ENCODE peak calls at places on chromosomes 11 and 22, in four cellular contexts. One of them, this sample, is unnamed.

GRCh38 chr22:42408276-42408675 is 23.9 kb downstream of the NFAM1 start:
- DNase-seq in MM.1S: no peak
- DNase-seq in IMR-90: no peak
- DNase-seq in neuronal stem cell: no peak
- DNase-seq in this sample: no peak

GRCh38 chr11:35427158-35427557 is 7.8 kb upstream of the SLC1A2 start:
- DNase-seq in neuronal stem cell: no peak
- DNase-seq in MM.1S: no peak
- DNase-seq in IMR-90: peak; percentile 54
- DNase-seq in this sample: no peak

GRCh38 chr11:33001281-33001680 is 14.4 kb upstream of the DEPDC7 start:
- DNase-seq in neuronal stem cell: no peak
- DNase-seq in MM.1S: no peak
- DNase-seq in IMR-90: peak; percentile 10
- DNase-seq in this sample: no peak

GRCh38 chr22:44869196-44869595 is 116.8 kb downstream of the ARHGAP8 start:
- DNase-seq in MM.1S: no peak
- DNase-seq in IMR-90: peak; percentile 12
- DNase-seq in neuronal stem cell: no peak
- DNase-seq in this sample: no peak

GRCh38 chr22:44632823-44633478 is 69.1 kb upstream of the PRR5 start:
- DNase-seq in MM.1S: no peak
- DNase-seq in IMR-90: no peak
- DNase-seq in neuronal stem cell: no peak
- DNase-seq in this sample: no peak

GRCh38 chr22:19579880-19580279 is 55.7 kb upstream of the CLDN5 start:
- DNase-seq in MM.1S: peak; percentile 45
- DNase-seq in neuronal stem cell: no peak
- DNase-seq in IMR-90: no peak
- DNase-seq in this sample: no peak

GRCh38 chr11:126645206-126645605 is 289.7 kb downstream of the ST3GAL4 start:
- DNase-seq in IMR-90: no peak
- DNase-seq in neuronal stem cell: no peak
- DNase-seq in MM.1S: no peak
- DNase-seq in this sample: no peak

GRCh38 chr11:102347526-102348331 is 715 bp downstream of the BIRC2 start:
- DNase-seq in MM.1S: peak; percentile 48
- DNase-seq in IMR-90: peak; percentile 29
- DNase-seq in neuronal stem cell: peak; percentile 2
- DNase-seq in this sample: peak; percentile 37

GRCh38 chr11:48107188-48107704 is 109.4 kb upstream of the OR4B1 start:
- DNase-seq in MM.1S: peak; percentile 76
- DNase-seq in neuronal stem cell: no peak
- DNase-seq in IMR-90: peak; percentile 67
- DNase-seq in this sample: no peak

GRCh38 chr11:44351898-44352498 is 42.1 kb upstream of the ALX4 start:
- DNase-seq in neuronal stem cell: no peak
- DNase-seq in IMR-90: no peak
- DNase-seq in MM.1S: no peak
- DNase-seq in this sample: no peak
- H3K27ac ChIP-seq in neuronal stem cell: no peak overlapping the region
- H3K27ac ChIP-seq in IMR-90: no peak overlapping the region
- H3K27ac ChIP-seq in MM.1S: no peak overlapping the region
- H3K27ac ChIP-seq in this sample: no peak overlapping the region

DNA sequence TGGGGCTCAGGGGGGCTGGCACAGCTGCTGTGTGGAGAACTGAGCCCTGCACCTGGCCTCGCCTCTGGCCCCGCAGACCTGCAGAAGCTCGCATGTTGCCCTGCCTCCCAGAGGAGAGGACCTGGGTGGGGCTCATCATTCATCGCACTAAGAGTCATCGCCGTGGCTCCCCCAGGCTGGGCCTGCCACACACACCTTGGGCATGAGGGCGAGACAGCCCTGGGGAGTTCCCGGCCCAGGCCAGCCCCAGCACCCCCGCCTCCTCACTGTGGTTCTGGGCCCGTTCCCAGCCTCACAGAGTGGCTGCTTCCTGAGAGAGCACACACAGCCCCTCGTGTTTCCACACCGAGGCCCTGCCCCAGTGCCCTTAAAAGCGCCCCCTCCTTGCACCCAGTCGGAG is 694.6 kb downstream of the TBC1D22A start:
- DNase-seq in neuronal stem cell: no peak
- DNase-seq in MM.1S: no peak
- DNase-seq in IMR-90: no peak
- DNase-seq in this sample: no peak
- H3K4me1 ChIP-seq in neuronal stem cell: no peaks in the 10 kb centered on the region
- H3K4me1 ChIP-seq in MM.1S: no peaks in the 10 kb centered on the region
- H3K4me1 ChIP-seq in IMR-90: no peaks in the 10 kb centered on the region
- H3K4me1 ChIP-seq in this sample: no peaks in the 10 kb centered on the region

DNA sequence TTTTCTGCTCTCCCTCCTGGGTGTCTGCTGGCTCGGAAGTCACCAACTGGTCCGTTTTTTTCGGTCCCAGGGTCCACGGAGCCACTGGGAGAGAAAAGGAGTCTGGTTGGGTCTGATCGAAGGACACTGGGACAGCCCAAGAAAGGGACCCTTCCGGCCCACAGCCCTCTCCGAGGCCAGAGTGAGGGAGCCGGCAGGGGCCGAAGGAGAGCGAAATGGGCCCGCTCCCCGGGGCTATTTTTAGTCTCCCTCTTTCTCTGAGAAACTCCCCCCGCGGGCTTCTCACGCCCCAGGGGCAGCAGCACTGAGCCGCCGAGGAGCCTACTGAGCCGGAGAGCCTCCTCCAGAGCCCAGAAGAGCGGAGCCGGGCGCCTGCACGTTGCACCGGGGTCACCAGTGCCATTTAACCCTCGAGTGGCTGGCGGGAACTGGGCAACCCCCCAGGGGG is 1.9 kb downstream of the ESAM start:
- DNase-seq in MM.1S: peak; percentile 24
- DNase-seq in neuronal stem cell: no peak
- DNase-seq in IMR-90: no peak
- DNase-seq in this sample: no peak
- H3K4me3 ChIP-seq in MM.1S: peak overlapping the region; percentile 74
- H3K4me3 ChIP-seq in neuronal stem cell: no peak overlapping the region
- H3K4me3 ChIP-seq in IMR-90: no peak overlapping the region
- H3K4me3 ChIP-seq in this sample: no peak overlapping the region

GRCh38 chr22:32076726-32077550 is 33.9 kb downstream of the SLC5A1 start:
- DNase-seq in IMR-90: no peak
- DNase-seq in MM.1S: no peak
- DNase-seq in neuronal stem cell: no peak
- DNase-seq in this sample: no peak
- H3K27ac ChIP-seq in IMR-90: no peak overlapping the region
- H3K27ac ChIP-seq in MM.1S: no peak overlapping the region
- H3K27ac ChIP-seq in neuronal stem cell: no peak overlapping the region
- H3K27ac ChIP-seq in this sample: no peak overlapping the region

DNA sequence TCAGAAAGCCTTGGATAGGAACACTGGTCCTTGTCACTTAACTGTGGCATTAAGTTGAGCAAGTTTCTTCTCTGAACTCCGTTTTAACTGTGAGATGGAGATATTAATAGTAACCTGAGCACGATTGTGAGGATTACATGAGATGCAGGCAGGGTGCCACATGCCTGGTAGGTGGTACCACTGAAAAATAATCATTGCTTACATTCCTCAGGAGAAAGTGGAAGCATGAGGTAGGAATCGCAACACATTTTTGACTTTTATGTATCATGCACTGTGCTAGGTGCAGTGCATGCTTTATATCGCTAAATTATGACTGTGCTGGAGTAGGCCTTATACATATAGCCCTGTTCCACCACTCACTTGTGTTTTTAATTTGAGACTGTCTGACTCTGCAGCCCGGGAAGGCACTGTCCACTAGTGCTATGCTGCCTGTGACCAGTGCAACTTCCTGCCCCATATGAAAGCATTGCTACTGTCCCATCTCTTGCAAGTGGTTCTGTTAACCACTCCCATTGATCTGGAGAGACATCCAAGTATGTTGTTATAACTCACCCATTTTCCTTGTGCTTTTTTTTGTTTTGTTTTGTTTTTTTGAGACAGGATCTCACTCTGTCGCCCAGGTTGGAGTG is 997 bp downstream of the UQCR10 start:
- DNase-seq in IMR-90: no peak
- DNase-seq in MM.1S: no peak
- DNase-seq in neuronal stem cell: no peak
- DNase-seq in this sample: no peak
- H3K4me1 ChIP-seq in IMR-90: peaks cover 8% of the 10 kb centered on the region
- H3K4me1 ChIP-seq in MM.1S: no peaks in the 10 kb centered on the region
- H3K4me1 ChIP-seq in neuronal stem cell: peaks cover 8% of the 10 kb centered on the region
- H3K4me1 ChIP-seq in this sample: peaks cover 16% of the 10 kb centered on the region

GRCh38 chr22:23415490-23415851 is 164.6 kb downstream of the IGLL1 start:
- DNase-seq in neuronal stem cell: no peak
- DNase-seq in MM.1S: no peak
- DNase-seq in IMR-90: no peak
- DNase-seq in this sample: no peak
- H3K4me3 ChIP-seq in neuronal stem cell: peak overlapping the region; percentile 37
- H3K4me3 ChIP-seq in MM.1S: no peak overlapping the region
- H3K4me3 ChIP-seq in IMR-90: no peak overlapping the region
- H3K4me3 ChIP-seq in this sample: no peak overlapping the region

DNA sequence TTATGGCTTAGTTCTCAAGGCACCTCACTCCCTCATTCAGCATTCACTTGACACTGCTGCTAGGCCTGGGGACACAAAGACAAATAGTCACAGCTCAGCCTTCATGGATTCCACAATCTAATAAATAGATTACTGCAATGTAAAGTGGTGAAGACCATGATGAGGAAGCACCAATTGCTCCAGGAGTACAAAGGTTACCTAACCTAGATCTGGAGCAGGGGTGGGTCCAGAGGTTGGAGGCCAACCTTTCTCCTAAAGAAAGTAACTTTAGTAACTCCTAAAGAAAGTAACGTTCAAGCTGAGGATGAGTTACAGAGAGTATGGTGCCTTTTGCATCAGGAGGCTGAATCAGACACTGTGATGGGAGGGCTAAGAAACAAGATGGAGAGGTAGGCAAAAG is 4.1 kb downstream of the TRIM3 start:
- DNase-seq in MM.1S: no peak
- DNase-seq in IMR-90: no peak
- DNase-seq in neuronal stem cell: no peak
- DNase-seq in this sample: no peak
- H3K27ac ChIP-seq in MM.1S: no peak overlapping the region
- H3K27ac ChIP-seq in IMR-90: no peak overlapping the region
- H3K27ac ChIP-seq in neuronal stem cell: no peak overlapping the region
- H3K27ac ChIP-seq in this sample: no peak overlapping the region

GRCh38 chr11:129427376-129427775 is 51.7 kb downstream of the BARX2 start:
- DNase-seq in IMR-90: no peak
- DNase-seq in MM.1S: no peak
- DNase-seq in neuronal stem cell: no peak
- DNase-seq in this sample: no peak
- H3K4me1 ChIP-seq in IMR-90: no peaks in the 10 kb centered on the region
- H3K4me1 ChIP-seq in MM.1S: peaks cover 17% of the 10 kb centered on the region
- H3K4me1 ChIP-seq in neuronal stem cell: no peaks in the 10 kb centered on the region
- H3K4me1 ChIP-seq in this sample: no peaks in the 10 kb centered on the region

GRCh38 chr11:64864473-64865285 is 13.7 kb downstream of the EHD1 start:
- DNase-seq in neuronal stem cell: no peak
- DNase-seq in MM.1S: no peak
- DNase-seq in IMR-90: peak; percentile 97
- DNase-seq in this sample: no peak

GRCh38 chr11:64865286-64866172 is 12.9 kb downstream of the EHD1 start:
- DNase-seq in IMR-90: peak; percentile 92
- DNase-seq in neuronal stem cell: no peak
- DNase-seq in MM.1S: peak; percentile 80
- DNase-seq in this sample: no peak

GRCh38 chr11:64862914-64863313 is 15.5 kb downstream of the EHD1 start:
- DNase-seq in IMR-90: no peak
- DNase-seq in MM.1S: no peak
- DNase-seq in neuronal stem cell: no peak
- DNase-seq in this sample: no peak

GRCh38 chr11:64863381-64864060 is 14.9 kb downstream of the EHD1 start:
- DNase-seq in neuronal stem cell: no peak
- DNase-seq in IMR-90: no peak
- DNase-seq in MM.1S: no peak
- DNase-seq in this sample: no peak

GRCh38 chr11:64864135-64864472 is 14.3 kb downstream of the EHD1 start:
- DNase-seq in IMR-90: no peak
- DNase-seq in neuronal stem cell: no peak
- DNase-seq in MM.1S: no peak
- DNase-seq in this sample: no peak
- H3K4me3 ChIP-seq in IMR-90: no peak overlapping the region
- H3K4me3 ChIP-seq in neuronal stem cell: no peak overlapping the region
- H3K4me3 ChIP-seq in MM.1S: no peak overlapping the region
- H3K4me3 ChIP-seq in this sample: peak overlapping the region; percentile 45

This sample was measured in naive thymus-derived CD4-positive, alpha-beta T cell.